ENCODE peak calls at places on chromosomes 16 and 17, in five cellular contexts. F, R, K, Z and I are unnamed samples.

GRCh38 chr17:700504-701094 is 14.0 kb downstream of the VPS53 start:
- DNase-seq in F (no peak), Z (peak; percentile 46), R (no peak), K (no peak), I (no peak)

GRCh38 chr16:68031951-68032350 is 8.9 kb downstream of the DUS2 start:
- DNase-seq in F (no peak), Z (no peak), R (no peak), K (no peak), I (no peak)

GRCh38 chr16:31072540-31073072 is 1.4 kb downstream of the ZNF668 start:
- DNase-seq in F (no peak), K (no peak), Z (no peak), R (no peak), I (peak; percentile 68)

GRCh38 chr16:14315683-14316320 is 244.7 kb downstream of the MRTFB start:
- DNase-seq in F (no peak), K (no peak), R (no peak), Z (no peak), I (no peak)

GRCh38 chr16:84922351-84923135 is 88.8 kb downstream of the ZDHHC7 start:
- DNase-seq in F (peak; percentile 46), R (peak; percentile 78), Z (peak; percentile 74), K (no peak), I (no peak)

GRCh38 chr17:6753006-6753445 is 2.8 kb upstream of the XAF1 start:
- DNase-seq in R (no peak), Z (no peak), F (peak; percentile 14), K (peak; percentile 80), I (peak; percentile 78)

GRCh38 chr17:40952675-40953074 is 14.1 kb downstream of the KRT39 start:
- DNase-seq in K (no peak), Z (no peak), R (no peak), F (no peak), I (no peak)

GRCh38 chr17:12918132-12918531 is 99.7 kb downstream of the ELAC2 start:
- DNase-seq in K (no peak), R (no peak), F (no peak), Z (no peak), I (no peak)

GRCh38 chr16:2026461-2027023 is at the start of gene NHERF2:
- DNase-seq in K (no peak), F (no peak), R (peak; percentile 77), Z (peak; percentile 61), I (no peak)

GRCh38 chr17:74822329-74823175 is 37.1 kb downstream of the GRIN2C start:
- DNase-seq in K (no peak), F (no peak), R (no peak), Z (no peak), I (no peak)

GRCh38 chr17:50055055-50055425 is 870 bp upstream of the ITGA3 start:
- DNase-seq in Z (peak; percentile 47), F (no peak), K (no peak), R (peak; percentile 88), I (no peak)

GRCh38 chr16:83389751-83390150 is 418.0 kb upstream of the HSBP1 start:
- DNase-seq in K (no peak), R (no peak), Z (peak; percentile 36), F (no peak), I (no peak)

GRCh38 chr16:80167657-80168056 is 373.1 kb upstream of the DYNLRB2 start:
- DNase-seq in Z (no peak), R (no peak), F (no peak), K (no peak), I (no peak)

GRCh38 chr17:77326636-77327035 is 185.9 kb downstream of the SEC14L1 start:
- DNase-seq in Z (no peak), R (peak; percentile 25), F (no peak), K (peak; percentile 52), I (no peak)
- H3K4me1 ChIP-seq in Z (peaks cover 17% of the 10 kb centered on the region), R (peaks cover 50% of the 10 kb centered on the region), F (peaks cover 44% of the 10 kb centered on the region), K (peaks cover 81% of the 10 kb centered on the region), I (peaks cover 43% of the 10 kb centered on the region)

GRCh38 chr16:81237282-81237681 is 1.2 kb upstream of the BCO1 start:
- DNase-seq in Z (no peak), F (peak; percentile 84), K (no peak), R (no peak), I (no peak)

GRCh38 chr16:81238296-81239011 is at the start of gene BCO1:
- DNase-seq in K (no peak), F (no peak), R (no peak), Z (no peak), I (no peak)

GRCh38 chr16:81241706-81242105 is 3.2 kb downstream of the BCO1 start:
- DNase-seq in R (no peak), Z (no peak), F (no peak), K (no peak), I (no peak)

GRCh38 chr16:81239722-81240121 is 1.2 kb downstream of the BCO1 start:
- DNase-seq in Z (no peak), F (no peak), K (no peak), R (no peak), I (no peak)

GRCh38 chr16:81237942-81238295 is 570 bp upstream of the BCO1 start:
- DNase-seq in K (no peak), F (no peak), Z (no peak), R (no peak), I (no peak)
- H3K4me3 ChIP-seq in K (peak overlapping the region; percentile 36), F (peak overlapping the region; percentile 27), Z (no peak overlapping the region), R (peak overlapping the region; percentile 42), I (no peak overlapping the region)

GRCh38 chr17:57909548-57909947 is 45.7 kb downstream of the CUEDC1 start:
- DNase-seq in K (no peak), F (no peak), R (no peak), Z (no peak), I (no peak)
- H3K4me1 ChIP-seq in K (peaks cover 45% of the 10 kb centered on the region), F (peaks cover 44% of the 10 kb centered on the region), R (peaks cover 30% of the 10 kb centered on the region), Z (peaks cover 4% of the 10 kb centered on the region), I (peaks cover 30% of the 10 kb centered on the region)

GRCh38 chr17:8294814-8295316 is 335 bp downstream of the SLC25A35 start:
- DNase-seq in R (no peak), F (no peak), K (no peak), Z (peak; percentile 22), I (no peak)

GRCh38 chr17:8304181-8304910 is 5.7 kb upstream of the ARHGEF15 start:
- DNase-seq in K (no peak), Z (no peak), R (no peak), F (no peak), I (no peak)

GRCh38 chr17:8300226-8300625 is 5.0 kb upstream of the SLC25A35 start:
- DNase-seq in Z (no peak), K (no peak), F (no peak), R (no peak), I (no peak)

GRCh38 chr17:8300629-8301242 is 5.5 kb upstream of the SLC25A35 start:
- DNase-seq in R (no peak), K (no peak), F (peak; percentile 26), Z (peak; percentile 71), I (peak; percentile 20)
- H3K4me3 ChIP-seq in R (no peak overlapping the region), K (no peak overlapping the region), F (no peak overlapping the region), Z (no peak overlapping the region), I (no peak overlapping the region)

GRCh38 chr17:31488264-31488981 is 96.9 kb downstream of the RAB11FIP4 start:
- DNase-seq in R (peak; percentile 83), F (no peak), K (no peak), Z (no peak), I (no peak)

GRCh38 chr17:31486351-31487062 is 95.0 kb downstream of the RAB11FIP4 start:
- DNase-seq in F (no peak), Z (no peak), K (no peak), R (peak; percentile 75), I (no peak)

GRCh38 chr17:31488982-31489294 is 97.5 kb downstream of the RAB11FIP4 start:
- DNase-seq in F (no peak), Z (no peak), R (no peak), K (no peak), I (no peak)

GRCh38 chr17:31487063-31487647 is 95.7 kb downstream of the RAB11FIP4 start:
- DNase-seq in F (no peak), R (no peak), Z (no peak), K (no peak), I (no peak)

GRCh38 chr17:31487648-31488263 is 96.3 kb downstream of the RAB11FIP4 start:
- DNase-seq in F (peak; percentile 39), Z (peak; percentile 94), K (peak; percentile 79), R (peak; percentile 97), I (peak; percentile 91)
- H3K4me1 ChIP-seq in F (peaks cover 9% of the 10 kb centered on the region), Z (peaks cover 14% of the 10 kb centered on the region), K (peaks cover 53% of the 10 kb centered on the region), R (peaks cover 29% of the 10 kb centered on the region), I (peaks cover 10% of the 10 kb centered on the region)